ENCODE peak calls at places on chromosomes 13 and 19, in four cellular contexts. N is tibial nerve, P is caudate nucleus, F is NCI-H1092. H is an unnamed sample.

GRCh38 chr19:9645466-9645865 is 24.4 kb upstream of the ZNF561 start:
- DNase-seq in N (no peak), P (no peak), F (no peak), H (no peak)

GRCh38 chr13:39209731-39210633 is 171.7 kb downstream of the NHLRC3 start:
- DNase-seq in N (no peak), P (no peak), F (no peak), H (no peak)

GRCh38 chr13:50891206-50891605 is 18.4 kb upstream of the RNASEH2B start:
- DNase-seq in N (no peak), P (no peak), F (no peak), H (no peak)

GRCh38 chr19:12884926-12885748 is 1.9 kb downstream of the KLF1 start:
- DNase-seq in N (no peak), P (no peak), F (peak), H (peak)

GRCh38 chr13:21033224-21033855 is 28.0 kb downstream of the LATS2 start:
- DNase-seq in N (peak), P (no peak), F (no peak), H (peak)

GRCh38 chr13:26881154-26881553 is 120.6 kb upstream of the GPR12 start:
- DNase-seq in N (no peak), P (no peak), F (no peak), H (no peak)

GRCh38 chr19:31285744-31286143 is 63.5 kb downstream of the TSHZ3 start:
- DNase-seq in N (no peak), P (no peak), F (no peak), H (no peak)

GRCh38 chr19:18674616-18675015 is 8.9 kb upstream of the CRTC1 start:
- DNase-seq in N (no peak), P (no peak), F (no peak), H (peak)

GRCh38 chr19:19039901-19040300 is 6.5 kb downstream of the ARMC6 start:
- DNase-seq in N (no peak), P (no peak), F (no peak), H (no peak)

GRCh38 chr19:810077-810855 is 11.5 kb downstream of the PLPPR3 start:
- DNase-seq in N (no peak), P (no peak), F (no peak), H (no peak)

GRCh38 chr13:27018230-27018875 is 153.3 kb downstream of the USP12 start:
- DNase-seq in N (no peak), P (no peak), F (no peak), H (no peak)

GRCh38 chr19:1408300-1409203 is 1.2 kb downstream of the DAZAP1 start:
- DNase-seq in N (no peak), P (no peak), F (no peak), H (no peak)

GRCh38 chr19:21593934-21594844 is 88.8 kb downstream of the ZNF429 start:
- DNase-seq in N (peak), P (no peak), F (no peak), H (no peak)

GRCh38 chr13:79427265-79427664 is 21.2 kb upstream of the RBM26 start:
- DNase-seq in N (no peak), P (no peak), F (no peak), H (no peak)

GRCh38 chr19:40221858-40222619 is 3.9 kb upstream of the TTC9B start:
- DNase-seq in N (peak), P (peak), F (peak), H (peak)

H was measured in anterior cingulate cortex.